ENCODE peak calls at places on chromosome 9, in nine cellular contexts. One of them, this sample, is unnamed.

GRCh38 chr9:115517335-115518075 is 399.5 kb upstream of the TNC start:
- DNase-seq in HFFc6: peak
- DNase-seq in RWPE1: no peak
- DNase-seq in fibroblast of mammary gland: no peak
- DNase-seq in upper lobe of left lung: no peak
- DNase-seq in coronary artery: no peak
- DNase-seq in BJ: peak
- DNase-seq in breast epithelium: no peak
- DNase-seq in neural crest cell: no peak
- DNase-seq in this sample: no peak

GRCh38 chr9:112382066-112382465 is 2.2 kb downstream of the HSDL2 start:
- DNase-seq in upper lobe of left lung: no peak
- DNase-seq in BJ: no peak
- DNase-seq in RWPE1: no peak
- DNase-seq in neural crest cell: no peak
- DNase-seq in HFFc6: no peak
- DNase-seq in coronary artery: no peak
- DNase-seq in breast epithelium: no peak
- DNase-seq in fibroblast of mammary gland: no peak
- DNase-seq in this sample: no peak

GRCh38 chr9:127397722-127398647 is 1.0 kb downstream of the SLC2A8 start:
- DNase-seq in BJ: no peak
- DNase-seq in coronary artery: no peak
- DNase-seq in upper lobe of left lung: peak
- DNase-seq in neural crest cell: peak
- DNase-seq in RWPE1: peak
- DNase-seq in HFFc6: peak
- DNase-seq in breast epithelium: no peak
- DNase-seq in fibroblast of mammary gland: peak
- DNase-seq in this sample: no peak

GRCh38 chr9:27196383-27196782 is 87.4 kb downstream of the TEK start:
- DNase-seq in fibroblast of mammary gland: no peak
- DNase-seq in neural crest cell: no peak
- DNase-seq in coronary artery: no peak
- DNase-seq in HFFc6: no peak
- DNase-seq in BJ: no peak
- DNase-seq in RWPE1: no peak
- DNase-seq in breast epithelium: no peak
- DNase-seq in upper lobe of left lung: no peak
- DNase-seq in this sample: no peak

GRCh38 chr9:15837079-15837679 is 284.3 kb downstream of the CCDC171 start:
- DNase-seq in neural crest cell: peak
- DNase-seq in HFFc6: peak
- DNase-seq in BJ: no peak
- DNase-seq in fibroblast of mammary gland: peak
- DNase-seq in breast epithelium: no peak
- DNase-seq in coronary artery: no peak
- DNase-seq in RWPE1: peak
- DNase-seq in upper lobe of left lung: no peak
- DNase-seq in this sample: no peak

GRCh38 chr9:136726631-136727191 is 14.3 kb downstream of the DIPK1B start:
- DNase-seq in coronary artery: no peak
- DNase-seq in fibroblast of mammary gland: peak
- DNase-seq in breast epithelium: no peak
- DNase-seq in neural crest cell: no peak
- DNase-seq in upper lobe of left lung: no peak
- DNase-seq in BJ: no peak
- DNase-seq in HFFc6: peak
- DNase-seq in RWPE1: no peak
- DNase-seq in this sample: no peak

GRCh38 chr9:2495221-2496005 is 126.2 kb upstream of the VLDLR start:
- DNase-seq in upper lobe of left lung: no peak
- DNase-seq in breast epithelium: no peak
- DNase-seq in neural crest cell: no peak
- DNase-seq in BJ: no peak
- DNase-seq in coronary artery: no peak
- DNase-seq in HFFc6: no peak
- DNase-seq in RWPE1: no peak
- DNase-seq in fibroblast of mammary gland: no peak
- DNase-seq in this sample: no peak

GRCh38 chr9:75390951-75391350 is 302.6 kb downstream of the OSTF1 start:
- DNase-seq in fibroblast of mammary gland: no peak
- DNase-seq in HFFc6: no peak
- DNase-seq in upper lobe of left lung: no peak
- DNase-seq in neural crest cell: no peak
- DNase-seq in breast epithelium: no peak
- DNase-seq in BJ: no peak
- DNase-seq in coronary artery: no peak
- DNase-seq in RWPE1: no peak
- DNase-seq in this sample: no peak

GRCh38 chr9:113223963-113224362 is 2.6 kb downstream of the SLC31A1 start:
- DNase-seq in neural crest cell: no peak
- DNase-seq in fibroblast of mammary gland: peak
- DNase-seq in BJ: no peak
- DNase-seq in upper lobe of left lung: no peak
- DNase-seq in RWPE1: no peak
- DNase-seq in HFFc6: peak
- DNase-seq in breast epithelium: no peak
- DNase-seq in coronary artery: no peak
- DNase-seq in this sample: no peak

GRCh38 chr9:115349542-115349941 is 231.6 kb upstream of the TNC start:
- DNase-seq in neural crest cell: no peak
- DNase-seq in RWPE1: no peak
- DNase-seq in HFFc6: no peak
- DNase-seq in breast epithelium: no peak
- DNase-seq in upper lobe of left lung: no peak
- DNase-seq in coronary artery: no peak
- DNase-seq in BJ: no peak
- DNase-seq in fibroblast of mammary gland: peak
- DNase-seq in this sample: no peak

GRCh38 chr9:137453643-137454081 is 5.5 kb downstream of the NSMF start:
- DNase-seq in coronary artery: no peak
- DNase-seq in upper lobe of left lung: peak
- DNase-seq in neural crest cell: peak
- DNase-seq in RWPE1: peak
- DNase-seq in HFFc6: peak
- DNase-seq in BJ: no peak
- DNase-seq in fibroblast of mammary gland: peak
- DNase-seq in breast epithelium: no peak
- DNase-seq in this sample: peak

GRCh38 chr9:127237801-127238200 is 26.8 kb upstream of the GARNL3 start:
- DNase-seq in RWPE1: no peak
- DNase-seq in fibroblast of mammary gland: no peak
- DNase-seq in HFFc6: no peak
- DNase-seq in neural crest cell: no peak
- DNase-seq in coronary artery: no peak
- DNase-seq in breast epithelium: no peak
- DNase-seq in upper lobe of left lung: no peak
- DNase-seq in BJ: no peak
- DNase-seq in this sample: no peak

GRCh38 chr9:114098660-114099522 is at the start of gene KIF12:
- DNase-seq in upper lobe of left lung: peak
- DNase-seq in BJ: no peak
- DNase-seq in neural crest cell: peak
- DNase-seq in breast epithelium: peak
- DNase-seq in RWPE1: peak
- DNase-seq in coronary artery: no peak
- DNase-seq in fibroblast of mammary gland: no peak
- DNase-seq in HFFc6: no peak
- DNase-seq in this sample: peak

GRCh38 chr9:14508884-14509283 is 184.3 kb downstream of the ZDHHC21 start:
- DNase-seq in BJ: no peak
- DNase-seq in upper lobe of left lung: no peak
- DNase-seq in breast epithelium: no peak
- DNase-seq in RWPE1: no peak
- DNase-seq in neural crest cell: no peak
- DNase-seq in coronary artery: no peak
- DNase-seq in HFFc6: no peak
- DNase-seq in fibroblast of mammary gland: no peak
- DNase-seq in this sample: no peak

GRCh38 chr9:133118568-133118967 is 2.5 kb downstream of the RALGDS start:
- DNase-seq in BJ: no peak
- DNase-seq in upper lobe of left lung: no peak
- DNase-seq in neural crest cell: no peak
- DNase-seq in HFFc6: no peak
- DNase-seq in RWPE1: no peak
- DNase-seq in coronary artery: no peak
- DNase-seq in breast epithelium: no peak
- DNase-seq in fibroblast of mammary gland: no peak
- DNase-seq in this sample: no peak
- TF ChIP-seq CTCF in BJ: no peak
- TF ChIP-seq CTCF in upper lobe of left lung: no peak
- TF ChIP-seq CTCF in neural crest cell: no peak
- TF ChIP-seq CTCF in HFFc6: no peak
- TF ChIP-seq CTCF in RWPE1: no peak
- TF ChIP-seq CTCF in coronary artery: no peak
- TF ChIP-seq CTCF in breast epithelium: no peak
- TF ChIP-seq CTCF in fibroblast of mammary gland: no peak
- TF ChIP-seq CTCF in this sample: no peak

DNA sequence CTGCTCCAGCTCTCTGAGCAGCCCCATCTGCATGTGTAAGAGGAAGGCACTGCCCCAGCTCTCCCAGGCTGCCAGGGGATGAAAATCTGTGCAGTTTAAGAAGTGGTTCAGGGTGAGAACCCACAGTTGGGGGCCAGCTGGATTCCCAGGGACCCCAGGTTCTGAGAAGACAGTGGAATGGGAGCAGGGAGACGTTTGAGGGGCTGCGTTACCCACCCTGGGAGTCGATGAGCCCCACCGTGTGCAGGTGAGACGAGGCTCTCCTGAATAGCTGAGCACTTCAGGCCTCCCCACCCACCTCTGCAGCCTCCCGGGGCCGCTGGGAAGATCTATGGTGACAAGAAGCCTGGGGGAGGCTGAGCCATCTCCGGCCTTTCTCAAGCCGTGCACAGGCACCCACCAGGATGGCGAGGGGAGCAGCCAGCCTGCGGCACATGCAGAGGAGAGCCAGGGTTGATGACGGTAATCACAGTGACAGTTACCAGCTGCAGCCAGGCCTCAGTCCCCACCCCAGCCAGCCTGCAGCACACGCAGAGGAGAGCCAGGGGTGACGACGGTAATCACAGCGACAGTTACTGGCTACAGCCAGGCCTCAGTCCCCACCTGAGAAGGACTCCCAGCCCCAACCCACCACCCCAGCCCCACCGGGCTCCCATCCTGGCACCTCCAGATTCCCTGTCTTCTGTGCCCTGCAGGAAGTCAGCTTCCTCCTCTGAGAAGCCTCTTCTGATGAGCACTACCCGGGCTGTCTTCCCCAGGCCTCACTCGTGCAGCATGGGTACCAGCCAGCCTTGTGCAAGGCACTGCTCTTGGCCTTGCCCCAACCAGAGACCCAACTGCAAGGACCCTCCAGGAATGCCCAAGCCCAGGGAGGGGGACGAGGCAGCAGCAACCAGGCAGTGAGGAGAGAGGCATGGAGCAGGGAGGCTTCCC is 150.8 kb upstream of the PPP1R26 start:
- DNase-seq in coronary artery: peak
- DNase-seq in HFFc6: no peak
- DNase-seq in breast epithelium: peak
- DNase-seq in upper lobe of left lung: peak
- DNase-seq in BJ: no peak
- DNase-seq in fibroblast of mammary gland: no peak
- DNase-seq in RWPE1: no peak
- DNase-seq in neural crest cell: peak
- DNase-seq in this sample: peak
- TF ChIP-seq CTCF in coronary artery: no peak
- TF ChIP-seq CTCF in HFFc6: no peak
- TF ChIP-seq CTCF in breast epithelium: no peak
- TF ChIP-seq CTCF in upper lobe of left lung: no peak
- TF ChIP-seq CTCF in BJ: no peak
- TF ChIP-seq CTCF in fibroblast of mammary gland: no peak
- TF ChIP-seq CTCF in RWPE1: no peak
- TF ChIP-seq CTCF in neural crest cell: no peak
- TF ChIP-seq CTCF in this sample: no peak

GRCh38 chr9:69760278-69760610 is 433 bp upstream of the PTAR1 start:
- DNase-seq in HFFc6: no peak
- DNase-seq in breast epithelium: no peak
- DNase-seq in fibroblast of mammary gland: no peak
- DNase-seq in upper lobe of left lung: no peak
- DNase-seq in BJ: no peak
- DNase-seq in neural crest cell: no peak
- DNase-seq in RWPE1: no peak
- DNase-seq in coronary artery: no peak
- DNase-seq in this sample: no peak

GRCh38 chr9:69758981-69759477 is 782 bp downstream of the PTAR1 start:
- DNase-seq in upper lobe of left lung: no peak
- DNase-seq in fibroblast of mammary gland: peak
- DNase-seq in coronary artery: no peak
- DNase-seq in breast epithelium: no peak
- DNase-seq in BJ: no peak
- DNase-seq in RWPE1: no peak
- DNase-seq in neural crest cell: no peak
- DNase-seq in HFFc6: no peak
- DNase-seq in this sample: no peak

GRCh38 chr9:69758001-69758730 is 1.6 kb downstream of the PTAR1 start:
- DNase-seq in RWPE1: no peak
- DNase-seq in BJ: no peak
- DNase-seq in upper lobe of left lung: no peak
- DNase-seq in neural crest cell: no peak
- DNase-seq in coronary artery: no peak
- DNase-seq in HFFc6: no peak
- DNase-seq in fibroblast of mammary gland: peak
- DNase-seq in breast epithelium: no peak
- DNase-seq in this sample: no peak

GRCh38 chr9:69762527-69762926 is 2.7 kb upstream of the PTAR1 start:
- DNase-seq in breast epithelium: no peak
- DNase-seq in coronary artery: no peak
- DNase-seq in RWPE1: no peak
- DNase-seq in neural crest cell: no peak
- DNase-seq in BJ: no peak
- DNase-seq in upper lobe of left lung: no peak
- DNase-seq in fibroblast of mammary gland: no peak
- DNase-seq in HFFc6: peak
- DNase-seq in this sample: no peak

GRCh38 chr9:69759478-69760277 is at the start of gene PTAR1:
- DNase-seq in fibroblast of mammary gland: peak
- DNase-seq in breast epithelium: peak
- DNase-seq in coronary artery: peak
- DNase-seq in upper lobe of left lung: peak
- DNase-seq in RWPE1: peak
- DNase-seq in HFFc6: peak
- DNase-seq in neural crest cell: peak
- DNase-seq in BJ: peak
- DNase-seq in this sample: peak
- TF ChIP-seq CTCF in fibroblast of mammary gland: no peak
- TF ChIP-seq CTCF in breast epithelium: no peak
- TF ChIP-seq CTCF in coronary artery: no peak
- TF ChIP-seq CTCF in upper lobe of left lung: peak
- TF ChIP-seq CTCF in RWPE1: no peak
- TF ChIP-seq CTCF in HFFc6: no peak
- TF ChIP-seq CTCF in neural crest cell: no peak
- TF ChIP-seq CTCF in BJ: no peak
- TF ChIP-seq CTCF in this sample: no peak

DNA sequence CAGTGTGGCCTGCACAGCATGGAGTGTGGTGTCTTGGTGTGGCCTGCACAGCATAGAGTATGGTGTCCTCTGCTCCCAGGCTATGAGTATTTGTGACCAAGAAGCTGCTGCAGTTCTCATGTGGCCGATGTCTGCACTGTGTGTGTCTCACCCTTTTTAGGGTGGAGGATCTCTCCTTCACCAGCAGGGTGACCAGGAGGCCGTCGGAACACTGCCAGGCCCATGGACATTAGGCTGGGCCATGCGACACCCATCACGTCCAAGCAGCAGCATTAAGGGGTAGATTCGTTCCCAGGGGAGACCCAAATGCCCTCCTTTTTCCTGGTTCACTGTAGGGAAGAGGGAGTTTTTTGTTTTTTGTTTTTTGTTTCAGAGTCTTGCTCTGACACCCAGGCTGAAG is 115.3 kb upstream of the SPIN1 start:
- DNase-seq in upper lobe of left lung: no peak
- DNase-seq in breast epithelium: no peak
- DNase-seq in coronary artery: no peak
- DNase-seq in neural crest cell: no peak
- DNase-seq in BJ: no peak
- DNase-seq in fibroblast of mammary gland: no peak
- DNase-seq in HFFc6: no peak
- DNase-seq in RWPE1: no peak
- DNase-seq in this sample: no peak
- TF ChIP-seq CTCF in upper lobe of left lung: no peak
- TF ChIP-seq CTCF in breast epithelium: no peak
- TF ChIP-seq CTCF in coronary artery: no peak
- TF ChIP-seq CTCF in neural crest cell: no peak
- TF ChIP-seq CTCF in BJ: no peak
- TF ChIP-seq CTCF in fibroblast of mammary gland: no peak
- TF ChIP-seq CTCF in HFFc6: peak
- TF ChIP-seq CTCF in RWPE1: no peak
- TF ChIP-seq CTCF in this sample: no peak

This sample was measured in mesothelial cell of epicardium.